ENCODE peak calls at places on chromosomes 13 and 19, in six cellular contexts. H is endodermal cell, J is A549, V is ovary, B is ascending aorta, T is pancreas. P is an unnamed sample.

GRCh38 chr19:33622505-33622808 is 704 bp downstream of the CHST8 start:
- DNase-seq in H (peak; percentile 74), J (no peak), V (no peak), B (no peak), T (no peak), P (no peak)

GRCh38 chr13:82477436-82477835 is 1404.8 kb downstream of the SLITRK1 start:
- DNase-seq in H (no peak), J (no peak), V (no peak), B (no peak), T (no peak), P (no peak)

GRCh38 chr13:45490068-45490467 is 25.3 kb downstream of the COG3 start:
- DNase-seq in H (no peak), J (no peak), V (no peak), B (no peak), T (no peak), P (peak; percentile 19)

GRCh38 chr19:15869109-15869555 is 28.7 kb downstream of the CYP4F2 start:
- DNase-seq in H (peak; percentile 50), J (peak; percentile 72), V (no peak), B (peak; percentile 52), T (no peak), P (no peak)

GRCh38 chr19:41039806-41040205 is 48.4 kb upstream of the CYP2A13 start:
- DNase-seq in H (no peak), J (no peak), V (no peak), B (no peak), T (no peak), P (no peak)

GRCh38 chr13:106311004-106311403 is 224.5 kb downstream of the EFNB2 start:
- DNase-seq in H (no peak), J (no peak), V (no peak), B (no peak), T (no peak), P (no peak)

GRCh38 chr19:32416749-32417469 is 11.3 kb downstream of the DPY19L3 start:
- DNase-seq in H (no peak), J (no peak), V (no peak), B (no peak), T (no peak), P (no peak)

GRCh38 chr13:26678796-26679195 is 81.8 kb downstream of the GPR12 start:
- DNase-seq in H (peak; percentile 68), J (no peak), V (no peak), B (no peak), T (no peak), P (no peak)

GRCh38 chr13:108227651-108228272 is 9.6 kb downstream of the ABHD13 start:
- DNase-seq in H (no peak), J (no peak), V (no peak), B (no peak), T (no peak), P (no peak)

GRCh38 chr19:32824906-32825608 is 44.5 kb downstream of the SLC7A9 start:
- DNase-seq in H (no peak), J (no peak), V (no peak), B (no peak), T (no peak), P (no peak)

GRCh38 chr13:61989984-61990383 is 574.3 kb upstream of the PCDH20 start:
- DNase-seq in H (no peak), J (no peak), V (no peak), B (no peak), T (no peak), P (no peak)

GRCh38 chr13:106507560-106508274 is 27.7 kb downstream of the EFNB2 start:
- DNase-seq in H (no peak), J (no peak), V (no peak), B (no peak), T (no peak), P (no peak)

GRCh38 chr19:33862991-33863390 is 66.3 kb downstream of the KCTD15 start:
- DNase-seq in H (no peak), J (no peak), V (no peak), B (no peak), T (no peak), P (no peak)

GRCh38 chr19:33052352-33052972 is 12.2 kb downstream of the RHPN2 start:
- DNase-seq in H (no peak), J (no peak), V (peak; percentile 34), B (no peak), T (no peak), P (no peak)

GRCh38 chr13:25860862-25861261 is 191.0 kb downstream of the SHISA2 start:
- DNase-seq in H (no peak), J (no peak), V (no peak), B (no peak), T (no peak), P (no peak)

GRCh38 chr19:4776436-4777205 is 14.9 kb upstream of the FEM1A start:
- DNase-seq in H (no peak), J (no peak), V (no peak), B (no peak), T (no peak), P (no peak)

GRCh38 chr19:51431124-51431523 is 13.7 kb upstream of the SIGLEC10 start:
- DNase-seq in H (no peak), J (no peak), V (no peak), B (no peak), T (no peak), P (no peak)

GRCh38 chr13:27446986-27447583 is 3.3 kb downstream of the MTIF3 start:
- DNase-seq in H (no peak), J (no peak), V (no peak), B (no peak), T (no peak), P (no peak)

GRCh38 chr19:46687438-46688145 is 26.6 kb upstream of the DACT3 start:
- DNase-seq in H (no peak), J (no peak), V (no peak), B (no peak), T (no peak), P (no peak)

GRCh38 chr13:93655132-93655531 is 428.5 kb downstream of the GPC6 start:
- DNase-seq in H (no peak), J (no peak), V (no peak), B (no peak), T (no peak), P (no peak)

GRCh38 chr19:12331211-12331941 is 2.1 kb downstream of the ZNF563 start:
- DNase-seq in H (no peak), J (no peak), V (no peak), B (no peak), T (no peak), P (no peak)

GRCh38 chr13:27419333-27419732 is 5.1 kb upstream of the GTF3A start:
- DNase-seq in H (no peak), J (no peak), V (no peak), B (no peak), T (no peak), P (no peak)

GRCh38 chr13:51927129-51927528 is 65.4 kb downstream of the CCDC70 start:
- DNase-seq in H (no peak), J (no peak), V (no peak), B (no peak), T (no peak), P (no peak)

GRCh38 chr19:58577581-58578429 is 4.7 kb upstream of the MZF1 start:
- DNase-seq in H (peak; percentile 40), J (no peak), V (peak; percentile 26), B (peak; percentile 58), T (no peak), P (no peak)

GRCh38 chr19:58573658-58574164 is 576 bp upstream of the MZF1 start:
- DNase-seq in H (no peak), J (no peak), V (no peak), B (no peak), T (no peak), P (no peak)

GRCh38 chr19:58578430-58578925 is 5.3 kb upstream of the MZF1 start:
- DNase-seq in H (peak; percentile 20), J (no peak), V (peak; percentile 12), B (peak; percentile 34), T (no peak), P (no peak)

GRCh38 chr19:58572818-58573657 is at the start of gene MZF1:
- DNase-seq in H (peak; percentile 100), J (peak; percentile 100), V (peak; percentile 99), B (peak; percentile 100), T (peak; percentile 100), P (peak; percentile 100)

DNA sequence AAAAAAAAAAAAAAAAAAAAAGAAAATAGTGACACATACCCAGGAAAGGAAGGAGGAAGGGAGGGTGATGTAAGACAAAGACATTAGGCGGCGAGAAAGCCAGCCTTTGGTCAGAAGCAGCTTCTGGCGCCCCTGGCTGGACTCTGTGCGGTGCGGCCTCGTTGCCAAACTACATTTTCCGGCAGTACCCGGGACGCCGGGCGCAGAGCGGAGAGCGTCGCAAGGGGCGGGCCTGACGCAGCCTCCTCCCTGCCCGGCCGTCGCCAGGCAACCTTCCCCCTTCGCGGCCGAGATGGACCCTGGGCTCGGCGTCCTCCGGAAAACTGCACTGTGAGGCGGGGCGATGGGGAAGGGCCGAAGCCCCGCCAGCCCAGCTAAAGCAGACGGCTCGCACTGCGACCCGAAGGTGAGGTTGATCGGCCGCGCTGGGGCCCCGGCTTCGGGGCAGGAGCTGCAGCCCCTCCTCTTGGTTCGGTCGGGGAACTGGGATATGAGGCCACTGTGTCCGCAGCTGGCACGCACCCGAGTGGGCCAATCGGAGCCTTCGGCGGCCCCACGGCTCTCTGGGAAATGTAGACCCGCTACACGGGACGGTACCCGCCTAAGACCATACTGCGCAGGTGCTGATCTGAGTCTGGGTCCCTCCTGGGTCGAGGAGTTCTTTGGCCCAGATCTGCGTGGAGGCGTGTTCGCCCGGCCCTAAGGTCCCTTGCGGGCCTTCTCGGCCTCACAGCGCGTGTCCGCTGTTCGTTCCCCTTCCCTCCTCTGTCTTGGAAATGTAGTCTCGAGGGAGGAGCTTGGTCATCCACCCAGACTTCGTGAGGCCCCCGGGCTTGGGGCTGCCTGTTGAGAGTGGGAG is 2.3 kb upstream of the MZF1 start:
- DNase-seq in H (peak; percentile 95), J (peak; percentile 93), V (peak; percentile 93), B (peak; percentile 96), T (peak; percentile 94), P (peak; percentile 76)
- TF ChIP-seq CTCF in H (no peak), J (no peak), V (peak; percentile 42), B (no peak), T (no peak), P (no peak)

DNA sequence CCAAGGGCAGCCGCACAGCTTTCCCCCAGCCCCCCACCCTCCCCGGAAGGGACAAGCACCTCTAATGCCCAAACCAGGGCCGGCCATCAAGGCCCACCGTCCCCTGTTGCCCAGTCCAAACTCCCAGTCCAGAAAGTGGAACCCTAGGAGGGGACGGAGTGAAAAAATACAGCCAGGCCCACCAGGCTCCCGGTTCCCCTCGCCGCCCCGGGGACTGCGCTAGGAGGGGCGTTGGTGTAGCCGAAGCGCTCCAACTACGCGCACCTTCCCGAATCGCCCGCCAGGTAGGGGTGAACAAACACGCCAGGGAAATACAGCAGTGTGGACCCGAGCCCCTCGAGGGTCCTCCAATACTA is 1.3 kb downstream of the KLF16 start:
- DNase-seq in H (peak; percentile 74), J (no peak), V (no peak), B (no peak), T (no peak), P (no peak)
- H3K4me1 ChIP-seq in H (peaks cover 20% of the 10 kb centered on the region), J (peaks cover 47% of the 10 kb centered on the region), V (peaks cover 22% of the 10 kb centered on the region), B (peaks cover 16% of the 10 kb centered on the region), T (no peaks in the 10 kb centered on the region), P (peaks cover 61% of the 10 kb centered on the region)

GRCh38 chr19:45581576-45581975 is 3.0 kb downstream of the OPA3 start:
- DNase-seq in H (no peak), J (no peak), V (no peak), B (no peak), T (no peak), P (no peak)
- H3K27ac ChIP-seq in H (no peak overlapping the region), J (peak overlapping the region; percentile 23), V (no peak overlapping the region), B (no peak overlapping the region), T (no peak overlapping the region), P (no peak overlapping the region)

GRCh38 chr19:14562660-14563589 is 8.9 kb downstream of the NDUFB7 start:
- DNase-seq in H (peak; percentile 77), J (no peak), V (no peak), B (no peak), T (no peak), P (no peak)
- TF ChIP-seq CTCF in H (no peak), J (no peak), V (no peak), B (no peak), T (no peak), P (no peak)

P was measured in CD8-positive, alpha-beta T cell.